ENCODE peak calls at places on chromosome 16, in five cellular contexts. B, L, V, R and W are unnamed samples.

GRCh38 chr16:65125322-65125721 is 3.5 kb upstream of the CDH11 start:
- DNase-seq in L (no peak), B (no peak), R (no peak), V (no peak), W (no peak)

GRCh38 chr16:3836641-3837040 is 43.9 kb downstream of the CREBBP start:
- DNase-seq in L (no peak), V (peak; percentile 34), B (no peak), R (no peak), W (no peak)

GRCh38 chr16:76835319-76835718 is 355.7 kb upstream of the MON1B start:
- DNase-seq in L (no peak), R (no peak), V (peak; percentile 4), B (no peak), W (no peak)

GRCh38 chr16:10644092-10644491 is 50.6 kb downstream of the TEKT5 start:
- DNase-seq in R (no peak), L (no peak), V (no peak), B (no peak), W (no peak)

GRCh38 chr16:53809088-53809951 is 105.4 kb downstream of the FTO start:
- DNase-seq in L (peak; percentile 68), B (no peak), V (peak; percentile 91), R (no peak), W (no peak)

GRCh38 chr16:84933774-84934571 is 77.4 kb downstream of the ZDHHC7 start:
- DNase-seq in B (no peak), V (peak; percentile 25), R (no peak), L (no peak), W (peak; percentile 74)

GRCh38 chr16:2040450-2041105 is 7.1 kb downstream of the NTHL1 start:
- DNase-seq in L (no peak), B (no peak), V (no peak), R (no peak), W (no peak)

GRCh38 chr16:78097522-78097921 is 1.9 kb upstream of the WWOX start:
- DNase-seq in R (no peak), B (no peak), L (no peak), V (no peak), W (no peak)

GRCh38 chr16:84859681-84860080 is 39.9 kb downstream of the CRISPLD2 start:
- DNase-seq in V (no peak), R (no peak), L (no peak), B (no peak), W (no peak)

DNA sequence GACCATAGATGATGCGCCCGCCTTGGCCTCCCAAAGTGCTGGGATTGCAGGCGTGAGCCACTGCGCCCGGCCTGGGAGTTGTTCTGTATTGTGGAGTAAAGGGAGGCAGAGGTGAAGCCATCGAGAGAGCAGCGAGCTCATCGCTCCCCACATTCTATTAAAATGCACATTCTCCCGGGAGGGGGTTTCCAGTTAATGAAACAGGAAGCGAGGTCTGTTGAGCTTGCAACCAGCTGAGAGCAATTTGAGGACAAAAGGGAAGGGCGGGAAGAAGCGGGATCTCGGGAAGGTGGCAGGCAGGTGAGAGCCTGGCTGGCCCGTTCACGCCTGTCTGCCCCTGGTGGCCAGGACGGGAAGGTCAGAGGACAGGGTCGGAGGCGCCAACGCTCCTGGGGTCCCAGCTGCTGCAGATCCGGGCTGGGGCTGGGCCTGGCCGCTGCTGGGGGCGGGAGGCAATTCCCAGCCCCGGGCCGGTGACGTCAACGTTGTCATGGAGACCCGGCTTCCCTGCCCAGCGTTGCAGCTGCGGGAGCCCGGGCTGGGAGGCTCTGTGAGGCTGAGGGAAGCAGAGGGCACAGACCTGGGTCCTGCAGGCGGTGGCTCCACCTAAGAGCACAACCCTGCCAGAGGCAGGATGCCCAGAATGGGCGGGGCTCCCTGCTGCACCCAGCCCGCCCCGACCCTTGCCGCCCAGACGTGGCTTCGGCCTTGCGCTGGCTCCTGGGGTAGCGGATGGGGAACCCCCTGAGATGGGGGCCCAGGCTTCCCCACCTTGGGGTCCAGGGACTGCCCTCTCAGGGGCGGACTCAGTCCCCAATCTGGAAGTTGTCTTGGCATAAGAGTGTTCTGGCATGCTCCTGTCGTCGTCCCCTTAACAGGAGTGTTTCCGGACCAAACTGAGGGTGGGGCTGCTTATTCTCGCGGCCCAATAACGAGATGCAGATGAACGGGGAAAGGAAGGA is 48.7 kb upstream of the PLCG2 start:
- DNase-seq in L (peak; percentile 54), V (peak; percentile 80), B (peak; percentile 82), R (peak; percentile 90), W (peak; percentile 92)
- TF ChIP-seq CTCF in L (peak; percentile 50), V (peak; percentile 56), B (peak; percentile 81), R (peak; percentile 49), W (peak; percentile 62)

DNA sequence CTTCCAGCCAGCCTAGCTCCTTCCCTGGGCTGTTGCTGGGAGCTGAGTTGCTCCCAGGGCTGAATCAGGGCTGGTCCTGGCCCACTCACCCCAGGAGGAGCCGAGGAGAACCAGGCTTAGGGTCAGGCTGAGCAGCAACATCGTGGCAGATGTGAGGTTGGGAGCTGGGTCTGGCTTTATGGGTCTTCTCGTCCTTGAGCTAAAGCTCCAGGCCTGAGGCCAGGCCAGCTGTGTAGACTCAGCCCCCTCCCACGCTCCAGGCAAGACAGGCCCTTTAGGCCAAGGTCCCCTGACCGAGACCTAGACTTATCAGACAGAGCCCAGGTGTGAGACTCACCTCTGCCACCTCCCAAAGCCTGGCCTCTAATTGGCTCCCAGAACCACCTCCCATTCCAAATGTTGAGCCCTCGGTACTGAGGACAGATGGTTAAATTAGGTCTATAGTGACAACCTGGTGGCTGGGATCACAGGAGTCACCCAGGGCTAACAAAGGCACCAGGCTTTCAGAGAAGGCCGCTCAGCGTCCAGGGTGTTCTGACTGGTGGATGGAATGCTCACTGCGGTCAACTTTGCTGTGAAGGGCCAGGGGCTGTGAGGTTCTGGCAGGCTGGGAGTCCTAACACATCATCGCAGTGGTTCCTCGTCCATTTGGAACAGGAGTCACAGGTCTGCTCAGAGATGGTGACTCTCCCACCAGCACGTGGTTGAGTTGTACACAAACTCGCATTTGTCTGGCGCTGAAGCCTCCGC is at the start of gene CTRL:
- DNase-seq in R (no peak), V (no peak), B (no peak), L (no peak), W (no peak)
- TF ChIP-seq CTCF in R (no peak), V (peak; percentile 27), B (no peak), L (no peak), W (no peak)

DNA sequence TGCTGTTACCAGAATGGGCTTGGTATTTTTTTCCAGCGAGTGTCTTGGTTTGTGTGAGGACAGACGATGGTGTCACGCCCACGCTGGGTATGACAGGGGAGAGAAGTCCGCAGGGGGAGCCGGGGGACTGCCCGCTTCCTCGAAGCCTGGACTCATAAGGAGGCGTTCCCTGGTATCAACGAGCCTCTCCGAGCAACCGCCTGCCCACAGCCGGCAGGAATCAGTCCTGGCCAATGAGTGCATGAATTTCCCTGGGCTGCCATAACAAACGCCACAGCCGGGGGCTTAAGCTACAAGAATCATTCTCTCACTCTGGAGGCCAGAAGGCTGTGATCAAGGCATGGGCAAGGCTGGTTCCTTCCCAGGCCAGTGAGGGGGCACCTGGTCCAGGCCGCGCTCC is 26.1 kb upstream of the JPH3 start:
- DNase-seq in L (no peak), B (no peak), V (no peak), R (no peak), W (no peak)
- TF ChIP-seq CTCF in L (no peak), B (no peak), V (no peak), R (no peak), W (no peak)

GRCh38 chr16:20327444-20328041 is at the start of gene GP2:
- DNase-seq in R (no peak), V (no peak), L (no peak), B (no peak), W (no peak)
- TF ChIP-seq CTCF in R (no peak), V (no peak), L (no peak), B (no peak), W (no peak)

DNA sequence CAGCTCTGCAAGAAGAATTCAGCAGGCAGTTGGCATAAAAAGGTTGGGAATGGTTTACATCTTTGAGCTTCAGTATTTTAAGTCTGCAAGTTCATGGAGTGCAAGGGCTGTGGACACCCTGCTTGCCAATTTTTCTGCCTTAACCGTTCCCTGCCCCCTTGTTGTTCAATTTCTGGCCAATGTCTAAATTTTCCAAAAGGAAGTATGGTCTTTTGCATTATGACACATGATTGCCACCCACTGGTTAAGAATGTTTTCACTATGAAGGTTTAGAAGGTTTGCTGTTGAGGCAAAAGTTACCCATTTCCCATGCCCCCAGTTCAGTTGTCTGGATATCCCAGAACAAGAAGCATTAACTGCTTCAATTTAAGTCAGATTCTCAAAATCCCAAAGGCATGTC is 441.9 kb downstream of the CDH13 start:
- DNase-seq in L (peak; percentile 53), B (no peak), V (peak; percentile 68), R (no peak), W (no peak)
- TF ChIP-seq CTCF in L (peak; percentile 40), B (no peak), V (peak; percentile 15), R (peak; percentile 43), W (peak; percentile 16)

DNA sequence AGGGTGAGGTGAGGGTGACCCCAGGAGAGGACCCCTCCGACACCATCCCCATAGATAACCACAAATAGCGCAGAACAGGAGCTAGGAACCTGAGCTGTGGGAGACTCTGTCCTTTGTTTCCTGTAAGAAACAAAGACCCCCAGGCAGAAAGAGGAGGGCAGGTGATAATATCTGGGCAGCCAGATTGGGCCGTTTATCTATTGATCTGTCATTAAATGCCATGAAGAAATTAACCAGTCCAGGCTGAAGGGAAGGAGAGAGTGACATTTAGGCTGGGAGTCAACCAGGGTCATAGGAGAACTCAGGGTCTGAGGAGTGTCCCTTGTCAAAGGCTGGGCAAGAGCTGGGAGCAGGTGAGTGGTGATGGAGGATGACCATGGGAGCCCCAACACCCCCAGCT is 157.8 kb downstream of the C16orf78 start:
- DNase-seq in R (no peak), V (no peak), L (no peak), B (no peak), W (no peak)
- TF ChIP-seq CTCF in R (no peak), V (no peak), L (no peak), B (no peak), W (no peak)

DNA sequence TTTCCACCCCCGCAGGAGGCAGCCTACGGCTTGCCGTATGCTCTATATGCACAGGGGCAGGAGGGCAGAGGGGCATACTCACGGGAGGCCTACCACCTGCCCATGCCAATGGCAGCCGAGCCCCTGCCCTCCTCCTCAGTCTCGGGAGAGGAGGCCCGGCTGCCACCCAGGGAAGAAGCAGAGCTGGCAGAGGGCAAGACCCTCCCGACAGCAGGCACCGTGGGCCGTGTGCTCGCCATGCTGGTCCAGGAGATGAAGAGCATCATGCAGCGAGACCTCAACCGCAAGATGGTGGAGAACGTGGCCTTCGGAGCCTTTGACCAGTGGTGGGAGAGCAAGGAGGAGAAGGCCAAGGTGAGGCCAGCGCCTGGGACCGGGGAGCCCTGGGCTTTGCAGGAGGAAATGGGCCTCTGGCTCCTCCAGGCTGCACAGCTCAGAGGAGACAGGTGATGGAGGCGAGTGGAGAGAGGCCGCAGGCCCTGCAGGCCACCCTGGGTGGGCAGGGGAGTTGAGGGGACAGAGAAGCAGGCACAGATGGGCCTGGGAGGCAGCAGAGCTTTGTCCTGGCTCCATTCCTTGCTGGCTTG is 8.6 kb downstream of the SETD1A start:
- DNase-seq in V (no peak), L (no peak), R (no peak), B (no peak), W (no peak)
- TF ChIP-seq CTCF in V (no peak), L (no peak), R (no peak), B (no peak), W (no peak)